ENCODE peak calls at places on chromosomes 4 and X, in nine cellular contexts. G is dermis blood vessel endothelial cell; W is Ammon's horn; P is NAMALWA; E is activated T-helper 9 cell treated with anti-CD3 and anti-CD28 coated beads, Interleukin-2, amount 50 U/mL, for 16 hours; B is hepatocyte; U is lung microvascular endothelial cell; F is HEK293T; X is cerebellar cortex. Q is an unnamed sample.
A peak's percentile ranks its signal among the peaks of the same experiment; 100 is the strongest.

GRCh38 chrX:4572652-4573051 is 859.2 kb upstream of the PRKX start:
- DNase-seq in E (no peak), G (no peak), F (no peak), U (no peak), W (no peak), B (no peak), X (no peak), P (no peak), Q (no peak)

GRCh38 chr4:189001283-189001970 is 862.2 kb downstream of the TRIML1 start:
- DNase-seq in X (no peak), P (peak; percentile 70), E (no peak), F (no peak), B (no peak), W (no peak), U (no peak), G (no peak), Q (no peak)

GRCh38 chrX:65671966-65672365 is 4.5 kb downstream of the MSN start:
- DNase-seq in B (no peak), U (no peak), F (no peak), G (no peak), P (no peak), E (no peak), W (no peak), X (no peak), Q (no peak)

GRCh38 chrX:118847676-118848075 is 24.1 kb downstream of the ZCCHC12 start:
- DNase-seq in W (peak; percentile 43), P (peak; percentile 58), E (no peak), X (peak; percentile 82), U (peak; percentile 61), F (peak; percentile 62), B (peak; percentile 68), G (peak; percentile 68), Q (peak; percentile 77)

GRCh38 chr4:53010320-53010719 is 148.2 kb downstream of the RASL11B start:
- DNase-seq in W (no peak), F (no peak), E (no peak), P (no peak), U (no peak), G (no peak), X (no peak), B (peak; percentile 32), Q (no peak)

GRCh38 chrX:42175843-42176242 is 252.5 kb upstream of the CASK start:
- DNase-seq in X (no peak), G (no peak), W (no peak), F (no peak), P (no peak), E (no peak), U (no peak), B (no peak), Q (no peak)

GRCh38 chrX:40090961-40091360 is 6.8 kb downstream of the BCOR start:
- DNase-seq in P (no peak), U (no peak), G (no peak), X (no peak), F (no peak), W (no peak), B (no peak), E (no peak), Q (no peak)

GRCh38 chrX:147917700-147918694 is 6.3 kb downstream of the FMR1 start:
- DNase-seq in G (peak; percentile 54), X (no peak), F (no peak), P (peak; percentile 67), U (peak; percentile 54), B (no peak), E (no peak), W (no peak), Q (no peak)

GRCh38 chr4:150348079-150348478 is 233.9 kb upstream of the MAB21L2 start:
- DNase-seq in G (peak; percentile 69), X (no peak), F (no peak), U (peak; percentile 41), E (no peak), B (no peak), P (no peak), W (no peak), Q (no peak)

GRCh38 chr4:56649445-56650258 is 31.4 kb downstream of the HOPX start:
- DNase-seq in U (no peak), P (no peak), B (no peak), X (no peak), F (no peak), W (no peak), G (no peak), E (no peak), Q (no peak)

GRCh38 chrX:69317721-69318120 is 152.5 kb upstream of the PJA1 start:
- DNase-seq in W (no peak), G (no peak), X (no peak), E (no peak), P (no peak), F (no peak), B (no peak), U (no peak), Q (no peak)

GRCh38 chr4:83837614-83838308 is 301.9 kb downstream of the GPAT3 start:
- DNase-seq in F (no peak), U (no peak), W (no peak), E (no peak), G (no peak), B (no peak), P (no peak), X (no peak), Q (no peak)

GRCh38 chrX:45070116-45071007 is 130.3 kb downstream of the DIPK2B start:
- DNase-seq in X (peak; percentile 62), G (peak; percentile 75), W (peak; percentile 62), B (peak; percentile 34), F (peak; percentile 25), U (peak; percentile 86), P (peak; percentile 69), E (no peak), Q (peak; percentile 56)

GRCh38 chr4:8914461-8915171 is 43.0 kb upstream of the HMX1 start:
- DNase-seq in G (no peak), X (no peak), F (no peak), B (peak; percentile 1), P (no peak), E (no peak), W (no peak), U (no peak), Q (no peak)

GRCh38 chr4:14545796-14546195 is 456.5 kb upstream of the CPEB2 start:
- DNase-seq in W (no peak), U (no peak), E (no peak), X (no peak), F (no peak), B (no peak), G (no peak), P (no peak), Q (no peak)

GRCh38 chr4:109472343-109472761 is 38.7 kb downstream of the SEC24B start:
- DNase-seq in U (no peak), P (no peak), E (no peak), F (no peak), G (peak; percentile 25), W (no peak), B (no peak), X (no peak), Q (no peak)

GRCh38 chr4:24840826-24841587 is 45.6 kb downstream of the SOD3 start:
- DNase-seq in P (no peak), B (no peak), X (no peak), W (no peak), F (no peak), G (no peak), U (peak; percentile 23), E (no peak), Q (peak; percentile 26)

GRCh38 chrX:46447384-46447783 is 97.8 kb downstream of the ZNF674 start:
- DNase-seq in E (no peak), G (peak; percentile 56), B (no peak), F (no peak), P (no peak), U (peak; percentile 61), X (no peak), W (no peak), Q (peak; percentile 18)

GRCh38 chr4:66991521-66991920 is 553.8 kb downstream of the CENPC start:
- DNase-seq in P (no peak), U (no peak), W (no peak), F (no peak), E (no peak), B (no peak), G (no peak), X (no peak), Q (no peak)